ENCODE peak calls at places on chromosomes 5 and 9, in six cellular contexts. I is GM23338, H is breast epithelium, G is HCT116, T is Panc1, N is transverse colon. P is an unnamed sample.

GRCh38 chr5:37806016-37806415 is 33.8 kb downstream of the GDNF start:
- DNase-seq in I (no peak), H (no peak), G (no peak), T (no peak), N (no peak), P (no peak)

GRCh38 chr9:129026442-129027223 is 1.5 kb downstream of the SH3GLB2 start:
- DNase-seq in I (peak; percentile 76), H (peak; percentile 72), G (no peak), T (no peak), N (peak; percentile 39), P (peak; percentile 91)

GRCh38 chr5:306011-306805 is 15.3 kb upstream of the AHRR start:
- DNase-seq in I (no peak), H (no peak), G (no peak), T (no peak), N (no peak), P (peak; percentile 51)

GRCh38 chr9:14661421-14662059 is 31.7 kb downstream of the ZDHHC21 start:
- DNase-seq in I (peak; percentile 54), H (no peak), G (no peak), T (no peak), N (no peak), P (peak; percentile 58)

GRCh38 chr5:137753986-137754235 is 252 bp downstream of the HNRNPA0 start:
- DNase-seq in I (no peak), H (no peak), G (no peak), T (no peak), N (no peak), P (no peak)

GRCh38 chr5:39219433-39219832 is at the start of gene FYB1:
- DNase-seq in I (no peak), H (no peak), G (no peak), T (no peak), N (no peak), P (no peak)

GRCh38 chr5:107469485-107469884 is 201.3 kb downstream of the EFNA5 start:
- DNase-seq in I (no peak), H (no peak), G (peak; percentile 50), T (peak; percentile 92), N (no peak), P (no peak)

GRCh38 chr5:115738807-115739206 is 77.7 kb downstream of the CDO1 start:
- DNase-seq in I (no peak), H (no peak), G (no peak), T (no peak), N (no peak), P (no peak)

GRCh38 chr9:33923998-33924701 is 107.2 kb downstream of the UBE2R2 start:
- DNase-seq in I (no peak), H (no peak), G (no peak), T (no peak), N (no peak), P (no peak)

GRCh38 chr9:34607331-34607730 is 4.6 kb downstream of the RPP25L start:
- DNase-seq in I (no peak), H (no peak), G (no peak), T (no peak), N (no peak), P (no peak)

GRCh38 chr5:23157169-23157568 is 304.0 kb upstream of the CDH12 start:
- DNase-seq in I (no peak), H (no peak), G (no peak), T (no peak), N (no peak), P (no peak)

GRCh38 chr5:113058269-113058668 is 81.7 kb downstream of the DCP2 start:
- DNase-seq in I (peak; percentile 64), H (no peak), G (no peak), T (no peak), N (no peak), P (no peak)

GRCh38 chr5:141906517-141906916 is 17.2 kb upstream of the DELE1 start:
- DNase-seq in I (no peak), H (no peak), G (no peak), T (no peak), N (no peak), P (no peak)

DNA sequence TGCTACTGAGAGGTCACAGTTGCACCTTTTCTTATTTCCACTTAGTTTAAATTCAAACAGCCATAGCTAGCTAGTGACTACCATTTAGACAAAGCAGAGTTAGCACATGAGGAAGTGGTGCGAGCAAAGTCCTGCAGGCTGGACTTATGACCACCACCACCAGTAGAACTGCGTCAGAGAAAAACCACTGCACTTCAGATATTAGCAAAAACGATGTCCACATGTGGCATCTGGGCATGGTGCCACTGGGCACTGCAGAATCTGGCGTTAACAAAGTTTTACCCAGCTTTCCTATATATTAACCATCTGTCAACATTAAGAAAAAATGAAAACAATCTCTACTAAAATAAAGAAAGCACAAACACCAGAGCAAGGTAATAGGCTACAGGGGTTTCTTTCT is 80.1 kb downstream of the SPTLC1 start:
- DNase-seq in I (no peak), H (no peak), G (no peak), T (no peak), N (no peak), P (no peak)
- TF ChIP-seq POLR2AphosphoS5 in I (no peak), H (no peak), G (no peak), T (no peak), N (no peak), P (no peak)

DNA sequence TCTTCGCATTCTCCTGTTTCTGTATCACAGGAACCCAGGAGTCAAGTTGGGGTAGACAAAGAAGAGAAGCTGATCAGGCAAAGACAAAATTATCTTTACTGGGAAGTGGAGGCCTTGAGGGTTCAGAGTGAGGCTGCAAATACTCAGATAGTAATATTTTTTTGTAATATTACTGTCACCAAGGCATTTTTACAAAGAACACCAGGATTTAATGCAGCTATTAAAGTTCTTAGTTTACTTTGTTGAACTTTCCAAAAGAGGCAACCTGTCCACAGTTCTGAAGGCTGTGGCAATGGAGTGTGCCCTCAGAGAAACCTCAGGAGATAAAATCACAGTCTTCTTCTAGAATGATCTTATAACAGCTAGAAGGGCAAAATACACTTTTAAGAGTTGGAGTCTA is 74.9 kb downstream of the PGM5 start:
- DNase-seq in I (no peak), H (no peak), G (no peak), T (no peak), N (no peak), P (no peak)
- TF ChIP-seq POLR2AphosphoS5 in I (no peak), H (no peak), G (no peak), T (no peak), N (no peak), P (no peak)

GRCh38 chr5:180070726-180071417 is 687 bp downstream of the RNF130 start:
- DNase-seq in I (peak; percentile 56), H (peak; percentile 33), G (no peak), T (no peak), N (peak; percentile 33), P (peak; percentile 75)

GRCh38 chr5:180068519-180069090 is 3.0 kb downstream of the RNF130 start:
- DNase-seq in I (no peak), H (no peak), G (no peak), T (no peak), N (no peak), P (no peak)

GRCh38 chr5:180071418-180072255 is at the start of gene RNF130:
- DNase-seq in I (peak; percentile 95), H (peak; percentile 80), G (peak; percentile 77), T (no peak), N (peak; percentile 95), P (peak; percentile 98)

GRCh38 chr5:180067986-180068385 is 3.6 kb downstream of the RNF130 start:
- DNase-seq in I (no peak), H (no peak), G (no peak), T (no peak), N (no peak), P (no peak)

DNA sequence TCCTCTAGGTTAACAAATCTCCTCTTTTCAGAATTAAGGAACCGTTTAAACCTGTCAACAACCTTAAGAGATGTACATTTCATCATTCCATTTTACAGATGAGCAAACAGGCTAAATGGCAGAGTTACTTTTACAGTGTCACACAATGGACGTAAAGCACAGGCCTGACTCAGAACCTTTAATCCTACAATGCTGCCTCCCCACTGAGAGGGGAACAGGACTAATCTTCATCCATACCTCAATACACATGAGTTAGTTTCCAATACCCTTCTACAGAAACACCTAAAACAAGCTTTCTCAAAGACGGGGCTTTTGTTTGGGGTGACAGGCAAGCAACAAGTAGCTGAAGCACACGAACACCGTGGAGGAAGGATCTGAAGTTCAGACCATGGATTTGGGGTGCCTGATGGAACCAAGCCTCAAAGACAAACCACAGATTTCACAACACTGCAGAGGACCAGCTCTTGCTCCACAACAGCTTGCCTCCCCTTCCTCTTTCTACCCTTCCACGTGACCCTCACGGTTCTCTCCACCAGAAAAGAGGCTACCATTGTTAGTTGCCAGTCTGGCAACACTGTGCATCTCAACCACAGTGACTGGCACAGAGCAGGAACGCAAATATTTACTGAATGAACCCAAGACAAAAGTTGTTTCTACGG is 1.8 kb downstream of the RNF130 start:
- DNase-seq in I (no peak), H (peak; percentile 28), G (no peak), T (no peak), N (peak; percentile 35), P (no peak)
- TF ChIP-seq POLR2AphosphoS5 in I (no peak), H (peak; percentile 29), G (no peak), T (no peak), N (no peak), P (no peak)

GRCh38 chr5:124949862-124950261 is 203.4 kb upstream of the ZNF608 start:
- DNase-seq in I (no peak), H (peak; percentile 79), G (no peak), T (no peak), N (no peak), P (no peak)
- TF ChIP-seq POLR2AphosphoS5 in I (no peak), H (no peak), G (no peak), T (no peak), N (no peak), P (no peak)